ENCODE peak calls at places on chromosome 4, in seven cellular contexts. L is RWPE1, G is HL-60, K is NCI-H2081, Y is RCC 7860, E is erythroblast, H is cortex of kidney. I is an unnamed sample.

GRCh38 chr4:154982187-154983047 is 201.3 kb downstream of the RBM46 start:
- DNase-seq in G (peak), Y (no peak), L (peak), K (peak), E (peak), H (no peak), I (peak)

GRCh38 chr4:23001478-23001877 is 308.7 kb downstream of the GBA3 start:
- DNase-seq in Y (no peak), G (no peak), E (peak), L (no peak), H (no peak), K (no peak), I (no peak)

GRCh38 chr4:41060352-41061318 is 153.7 kb downstream of the APBB2 start:
- DNase-seq in E (no peak), L (no peak), Y (no peak), K (no peak), G (no peak), H (no peak), I (no peak)

GRCh38 chr4:2350982-2351381 is 67.5 kb downstream of the ZFYVE28 start:
- DNase-seq in Y (no peak), L (no peak), E (no peak), K (no peak), G (no peak), H (no peak), I (no peak)

GRCh38 chr4:158033416-158033863 is 139.4 kb downstream of the GASK1B start:
- DNase-seq in L (no peak), E (peak), K (no peak), G (no peak), H (no peak), Y (peak), I (no peak)

GRCh38 chr4:154368060-154368459 is 123.5 kb downstream of the DCHS2 start:
- DNase-seq in K (no peak), L (no peak), Y (no peak), H (no peak), E (no peak), G (no peak), I (no peak)

GRCh38 chr4:19473569-19473968 is 778.1 kb upstream of the SLIT2 start:
- DNase-seq in L (no peak), G (no peak), K (no peak), Y (no peak), E (no peak), H (no peak), I (no peak)

GRCh38 chr4:186724861-186725419 is 1.3 kb upstream of the FAT1 start:
- DNase-seq in H (peak), Y (peak), K (no peak), E (peak), G (no peak), L (peak), I (peak)

GRCh38 chr4:100742045-100742444 is 224.2 kb upstream of the EMCN start:
- DNase-seq in H (no peak), Y (no peak), K (no peak), G (peak), E (peak), L (peak), I (peak)

GRCh38 chr4:158254328-158254727 is 44.0 kb downstream of the TMEM144 start:
- DNase-seq in Y (no peak), E (no peak), L (no peak), G (no peak), K (no peak), H (no peak), I (no peak)

GRCh38 chr4:94244829-94245185 is 37.1 kb downstream of the SMARCAD1 start:
- DNase-seq in Y (no peak), G (no peak), H (no peak), K (no peak), E (no peak), L (no peak), I (no peak)

GRCh38 chr4:121551881-121552280 is 144.9 kb downstream of the ANXA5 start:
- DNase-seq in H (no peak), G (no peak), K (no peak), Y (no peak), L (no peak), E (no peak), I (no peak)

GRCh38 chr4:56681158-56681848 is at the start of gene HOPX:
- DNase-seq in E (no peak), K (no peak), H (no peak), Y (no peak), G (peak), L (no peak), I (peak)

GRCh38 chr4:143399113-143399949 is 62.7 kb downstream of the GAB1 start:
- DNase-seq in E (peak), G (peak), L (no peak), K (peak), Y (no peak), H (no peak), I (peak)

GRCh38 chr4:184104419-184105101 is 113.1 kb downstream of the ENPP6 start:
- DNase-seq in L (no peak), H (no peak), K (no peak), G (no peak), E (no peak), Y (peak), I (no peak)

GRCh38 chr4:39770005-39770404 is 72.1 kb downstream of the UBE2K start:
- DNase-seq in L (no peak), K (no peak), E (no peak), H (no peak), G (no peak), Y (no peak), I (no peak)

GRCh38 chr4:169305651-169306050 is 34.9 kb upstream of the SH3RF1 start:
- DNase-seq in H (no peak), L (no peak), K (no peak), Y (no peak), G (no peak), E (no peak), I (no peak)

GRCh38 chr4:186304816-186305520 is 39.0 kb downstream of the F11 start:
- DNase-seq in Y (no peak), G (no peak), L (no peak), K (no peak), H (no peak), E (no peak), I (no peak)

GRCh38 chr4:124118061-124118460 is 594.5 kb downstream of the ANKRD50 start:
- DNase-seq in Y (no peak), L (no peak), E (no peak), G (no peak), H (no peak), K (no peak), I (no peak)

GRCh38 chr4:173171098-173171497 is 2.5 kb downstream of the GALNT7 start:
- DNase-seq in Y (peak), G (peak), E (peak), L (peak), K (no peak), H (no peak), I (peak)

GRCh38 chr4:2742823-2743517 is 13.2 kb downstream of the TNIP2 start:
- DNase-seq in E (no peak), G (no peak), L (no peak), K (no peak), Y (no peak), H (no peak), I (no peak)

GRCh38 chr4:80237992-80238391 is 28.5 kb upstream of the FGF5 start:
- DNase-seq in G (no peak), L (peak), Y (peak), H (no peak), K (no peak), E (no peak), I (no peak)

GRCh38 chr4:139901516-139902327 is 236.1 kb downstream of the MGST2 start:
- DNase-seq in G (no peak), Y (no peak), H (no peak), E (no peak), L (no peak), K (no peak), I (no peak)

GRCh38 chr4:6201580-6202091 is 1.3 kb upstream of the JAKMIP1 start:
- DNase-seq in K (no peak), L (no peak), H (no peak), Y (no peak), G (no peak), E (no peak), I (no peak)

GRCh38 chr4:142913461-142914030 is 67.4 kb upstream of the INPP4B start:
- DNase-seq in E (no peak), G (no peak), H (no peak), L (no peak), K (no peak), Y (no peak), I (no peak)

GRCh38 chr4:151887816-151888180 is 127.0 kb upstream of the GATB start:
- DNase-seq in G (no peak), H (no peak), E (no peak), Y (no peak), L (no peak), K (no peak), I (no peak)

GRCh38 chr4:17997129-17997528 is 24.4 kb downstream of the LCORL start:
- DNase-seq in H (no peak), K (no peak), E (no peak), G (no peak), Y (no peak), L (peak), I (no peak)

GRCh38 chr4:157558016-157558415 is 337.5 kb downstream of the GRIA2 start:
- DNase-seq in E (no peak), G (no peak), H (no peak), L (no peak), K (no peak), Y (no peak), I (no peak)